ENCODE peak calls at places on chromosomes 13 and 19, in four cellular contexts. One of them, this sample, is unnamed.

GRCh38 chr19:32350492-32350891 is 5.1 kb downstream of the ZNF507 start:
- DNase-seq in GM23338: no peak
- DNase-seq in mucosa of descending colon: no peak
- DNase-seq in GM06990: no peak
- DNase-seq in this sample: no peak

GRCh38 chr19:38634757-38635482 is 12.5 kb upstream of the ACTN4 start:
- DNase-seq in GM23338: peak; percentile 73
- DNase-seq in mucosa of descending colon: peak; percentile 88
- DNase-seq in GM06990: peak; percentile 50
- DNase-seq in this sample: peak; percentile 70

GRCh38 chr19:2484178-2484937 is 8.4 kb downstream of the GADD45B start:
- DNase-seq in GM23338: no peak
- DNase-seq in mucosa of descending colon: no peak
- DNase-seq in GM06990: no peak
- DNase-seq in this sample: no peak

GRCh38 chr19:55620410-55620809 is 4.0 kb downstream of the ZNF784 start:
- DNase-seq in GM23338: no peak
- DNase-seq in mucosa of descending colon: no peak
- DNase-seq in GM06990: no peak
- DNase-seq in this sample: no peak

GRCh38 chr13:112880221-112880641 is 88.8 kb upstream of the MCF2L start:
- DNase-seq in GM23338: no peak
- DNase-seq in mucosa of descending colon: no peak
- DNase-seq in GM06990: no peak
- DNase-seq in this sample: no peak

GRCh38 chr13:24724714-24725113 is 39.3 kb upstream of the RNF17 start:
- DNase-seq in GM23338: no peak
- DNase-seq in mucosa of descending colon: no peak
- DNase-seq in GM06990: no peak
- DNase-seq in this sample: no peak

GRCh38 chr19:33067121-33067520 is 2.4 kb upstream of the RHPN2 start:
- DNase-seq in GM23338: no peak
- DNase-seq in mucosa of descending colon: no peak
- DNase-seq in GM06990: no peak
- DNase-seq in this sample: no peak

GRCh38 chr13:23960566-23961156 is 63.4 kb upstream of the C1QTNF9B start:
- DNase-seq in GM23338: peak; percentile 80
- DNase-seq in mucosa of descending colon: no peak
- DNase-seq in GM06990: no peak
- DNase-seq in this sample: peak; percentile 68

GRCh38 chr19:30047355-30047895 is 105.4 kb downstream of the URI1 start:
- DNase-seq in GM23338: no peak
- DNase-seq in mucosa of descending colon: peak; percentile 41
- DNase-seq in GM06990: no peak
- DNase-seq in this sample: no peak

GRCh38 chr13:111573362-111573761 is 252.9 kb downstream of the TEX29 start:
- DNase-seq in GM23338: no peak
- DNase-seq in mucosa of descending colon: no peak
- DNase-seq in GM06990: no peak
- DNase-seq in this sample: no peak
- H3K4me3 ChIP-seq in GM23338: no peak overlapping the region
- H3K4me3 ChIP-seq in mucosa of descending colon: no peak overlapping the region
- H3K4me3 ChIP-seq in GM06990: no peak overlapping the region
- H3K4me3 ChIP-seq in this sample: no peak overlapping the region

DNA sequence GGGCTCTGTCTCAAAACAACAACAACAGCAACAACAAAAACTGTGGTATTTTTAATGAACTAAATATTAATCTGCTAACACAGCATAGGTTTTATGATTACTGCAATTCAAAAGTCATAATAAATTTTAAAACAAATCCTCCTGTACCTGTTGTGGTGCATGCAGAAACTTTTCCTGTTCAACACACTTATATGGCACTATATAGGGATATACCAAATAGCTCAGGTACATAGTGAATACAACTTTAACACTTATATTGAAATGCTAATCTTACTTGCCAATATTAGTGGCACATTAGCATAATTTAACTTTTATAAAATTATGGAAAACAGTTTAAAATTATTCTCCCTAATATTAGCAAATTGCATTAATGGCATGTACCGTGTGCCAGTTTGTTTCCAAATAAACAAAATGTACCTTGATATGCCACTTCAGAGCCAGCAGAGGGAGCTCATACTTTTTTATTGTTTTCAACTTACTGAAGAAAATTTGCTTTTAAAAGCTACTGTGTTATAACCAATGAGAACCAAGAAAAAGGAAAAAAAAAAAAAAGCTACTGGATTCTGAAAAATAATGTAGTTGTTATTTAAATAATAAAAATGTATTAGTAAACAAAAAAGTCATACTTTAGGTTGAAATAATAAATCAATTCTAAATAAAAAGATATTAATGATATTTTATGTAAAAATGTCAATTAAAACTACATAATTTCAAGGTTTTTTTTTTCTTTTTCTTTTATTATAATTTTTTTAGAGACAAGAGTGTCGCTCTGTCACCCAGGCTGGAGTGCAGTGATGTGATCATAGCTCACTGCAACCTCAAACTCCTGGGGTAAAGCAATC is 18.0 kb upstream of the RBM26 start:
- DNase-seq in GM23338: peak; percentile 75
- DNase-seq in mucosa of descending colon: no peak
- DNase-seq in GM06990: no peak
- DNase-seq in this sample: peak; percentile 77
- TF ChIP-seq CTCF in GM23338: peak; percentile 65
- TF ChIP-seq CTCF in mucosa of descending colon: peak; percentile 49
- TF ChIP-seq CTCF in GM06990: peak; percentile 52
- TF ChIP-seq CTCF in this sample: peak; percentile 54

GRCh38 chr19:18668252-18668631 is 15.2 kb upstream of the CRTC1 start:
- DNase-seq in GM23338: no peak
- DNase-seq in mucosa of descending colon: no peak
- DNase-seq in GM06990: no peak
- DNase-seq in this sample: no peak

GRCh38 chr19:18665771-18666202 is 17.7 kb upstream of the CRTC1 start:
- DNase-seq in GM23338: no peak
- DNase-seq in mucosa of descending colon: no peak
- DNase-seq in GM06990: no peak
- DNase-seq in this sample: no peak

GRCh38 chr19:18667531-18668251 is 15.8 kb upstream of the CRTC1 start:
- DNase-seq in GM23338: no peak
- DNase-seq in mucosa of descending colon: no peak
- DNase-seq in GM06990: no peak
- DNase-seq in this sample: no peak

GRCh38 chr19:18666784-18667183 is 16.7 kb upstream of the CRTC1 start:
- DNase-seq in GM23338: no peak
- DNase-seq in mucosa of descending colon: no peak
- DNase-seq in GM06990: no peak
- DNase-seq in this sample: no peak

GRCh38 chr19:18666304-18666703 is 17.2 kb upstream of the CRTC1 start:
- DNase-seq in GM23338: no peak
- DNase-seq in mucosa of descending colon: no peak
- DNase-seq in GM06990: no peak
- DNase-seq in this sample: no peak
- H3K4me3 ChIP-seq in GM23338: no peak overlapping the region
- H3K4me3 ChIP-seq in mucosa of descending colon: no peak overlapping the region
- H3K4me3 ChIP-seq in GM06990: no peak overlapping the region
- H3K4me3 ChIP-seq in this sample: no peak overlapping the region

DNA sequence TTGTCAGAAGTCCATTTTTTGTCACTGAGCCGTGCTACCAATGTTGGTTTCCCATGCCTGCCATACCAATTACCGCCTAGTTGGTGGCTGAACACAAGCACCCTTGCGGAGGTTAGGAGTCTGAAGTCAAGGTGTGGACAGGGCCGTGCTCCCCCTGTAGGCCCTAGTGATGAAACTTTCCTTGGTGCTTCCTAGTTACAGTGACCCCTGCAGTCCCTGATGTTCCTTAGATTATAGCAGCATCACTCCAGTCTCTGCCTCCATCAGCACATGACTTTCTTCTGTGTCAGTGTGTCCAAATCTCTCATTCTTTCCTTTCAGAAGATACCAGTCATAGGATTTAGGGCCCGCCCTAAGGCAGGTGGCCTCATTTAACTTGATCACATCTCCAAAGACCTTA is 99.0 kb downstream of the MYO16 start:
- DNase-seq in GM23338: peak; percentile 91
- DNase-seq in mucosa of descending colon: no peak
- DNase-seq in GM06990: no peak
- DNase-seq in this sample: no peak
- TF ChIP-seq CTCF in GM23338: peak; percentile 96
- TF ChIP-seq CTCF in mucosa of descending colon: no peak
- TF ChIP-seq CTCF in GM06990: no peak
- TF ChIP-seq CTCF in this sample: no peak

GRCh38 chr19:42424345-42424707 is 2.9 kb downstream of the LIPE start:
- DNase-seq in GM23338: no peak
- DNase-seq in mucosa of descending colon: no peak
- DNase-seq in GM06990: no peak
- DNase-seq in this sample: no peak
- H3K4me3 ChIP-seq in GM23338: no peak overlapping the region
- H3K4me3 ChIP-seq in mucosa of descending colon: no peak overlapping the region
- H3K4me3 ChIP-seq in GM06990: no peak overlapping the region
- H3K4me3 ChIP-seq in this sample: peak overlapping the region; percentile 74

DNA sequence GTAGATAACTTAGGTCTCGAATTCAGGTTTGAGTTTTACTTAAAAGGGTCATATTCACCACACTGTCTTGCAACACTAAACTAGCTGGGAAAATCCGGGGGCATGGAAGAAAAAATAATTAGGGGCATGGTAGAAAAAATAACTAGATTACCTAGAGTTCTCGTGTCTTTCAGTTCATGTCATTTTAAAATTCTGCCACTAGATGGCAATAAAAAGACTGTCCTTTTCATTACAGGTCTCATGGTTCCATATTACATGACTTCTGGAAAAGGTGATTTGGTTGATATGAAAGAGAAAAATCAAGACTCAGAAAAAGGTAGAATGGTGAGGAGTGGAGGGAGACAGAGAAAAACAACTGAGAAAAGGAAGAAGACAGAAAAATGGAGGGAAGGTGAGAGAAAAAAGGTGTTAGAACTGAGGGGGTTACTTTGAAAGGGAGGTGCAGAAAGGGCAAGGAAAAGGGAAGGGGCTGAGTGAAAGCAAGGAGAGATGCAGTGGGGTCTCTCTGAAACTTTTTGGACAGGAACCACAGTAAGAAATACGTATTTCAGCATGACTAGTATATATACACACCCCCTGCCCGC is 299.0 kb downstream of the KLF12 start:
- DNase-seq in GM23338: peak; percentile 73
- DNase-seq in mucosa of descending colon: no peak
- DNase-seq in GM06990: peak; percentile 14
- DNase-seq in this sample: peak; percentile 62
- TF ChIP-seq CTCF in GM23338: no peak
- TF ChIP-seq CTCF in mucosa of descending colon: peak; percentile 20
- TF ChIP-seq CTCF in GM06990: peak; percentile 38
- TF ChIP-seq CTCF in this sample: peak; percentile 41

GRCh38 chr19:50328257-50329145 is 676 bp downstream of the KCNC3 start:
- DNase-seq in GM23338: peak; percentile 64
- DNase-seq in mucosa of descending colon: peak; percentile 60
- DNase-seq in GM06990: peak; percentile 75
- DNase-seq in this sample: peak; percentile 7
- H3K4me3 ChIP-seq in GM23338: peak overlapping the region; percentile 59
- H3K4me3 ChIP-seq in mucosa of descending colon: no peak overlapping the region
- H3K4me3 ChIP-seq in GM06990: peak overlapping the region; percentile 51
- H3K4me3 ChIP-seq in this sample: no peak overlapping the region

GRCh38 chr13:48730971-48731658 is 77.4 kb downstream of the CYSLTR2 start:
- DNase-seq in GM23338: peak; percentile 17
- DNase-seq in mucosa of descending colon: no peak
- DNase-seq in GM06990: no peak
- DNase-seq in this sample: peak; percentile 88
- TF ChIP-seq CTCF in GM23338: no peak
- TF ChIP-seq CTCF in mucosa of descending colon: no peak
- TF ChIP-seq CTCF in GM06990: no peak
- TF ChIP-seq CTCF in this sample: peak; percentile 17

This sample was measured in cardiac fibroblast.